ENCODE peak calls at places on chromosomes 13 and 19, in seven cellular contexts. Q, Y, X, J, L, I and H are unnamed samples.

GRCh38 chr13:38763446-38764381 is 76.8 kb downstream of the FREM2 start:
- DNase-seq in I (no peak), Q (no peak), L (no peak), X (peak), Y (peak), J (peak), H (no peak)

GRCh38 chr19:46731584-46731983 is 14.3 kb upstream of the FKRP start:
- DNase-seq in J (peak), L (no peak), Y (no peak), I (peak), X (no peak), Q (peak), H (no peak)

GRCh38 chr19:1401138-1401888 is at the start of gene GAMT:
- DNase-seq in I (no peak), X (no peak), Q (no peak), L (peak), J (no peak), Y (peak), H (peak)

GRCh38 chr19:45424191-45425058 is 708 bp upstream of the ERCC1 start:
- DNase-seq in Q (peak), X (peak), I (peak), J (peak), Y (peak), L (no peak), H (no peak)

GRCh38 chr13:42318570-42318969 is 46.6 kb downstream of the AKAP11 start:
- DNase-seq in Y (no peak), L (no peak), J (no peak), X (no peak), Q (no peak), I (no peak), H (no peak)

GRCh38 chr19:4173479-4174211 is 8.7 kb downstream of the SIRT6 start:
- DNase-seq in J (no peak), L (no peak), Y (no peak), I (no peak), X (no peak), Q (no peak), H (no peak)

GRCh38 chr19:30288957-30289735 is 83.0 kb upstream of the ZNF536 start:
- DNase-seq in Y (no peak), I (no peak), L (no peak), Q (no peak), X (no peak), J (no peak), H (no peak)

GRCh38 chr19:16261584-16262370 is 62.8 kb upstream of the KLF2 start:
- DNase-seq in L (no peak), Q (no peak), Y (no peak), I (no peak), J (no peak), X (no peak), H (no peak)

GRCh38 chr13:50581586-50582196 is 261.8 kb downstream of the DLEU7 start:
- DNase-seq in X (no peak), Q (no peak), I (no peak), J (no peak), Y (no peak), L (no peak), H (no peak)

GRCh38 chr19:42469311-42470239 is 26.8 kb upstream of the CXCL17 start:
- DNase-seq in Y (no peak), Q (no peak), X (no peak), J (peak), L (no peak), I (no peak), H (no peak)

GRCh38 chr19:45125975-45126493 is 33.1 kb downstream of the PPP1R37 start:
- DNase-seq in X (peak), L (peak), J (peak), Y (peak), Q (peak), I (peak), H (no peak)

GRCh38 chr19:12065100-12065538 is 588 bp downstream of the ZNF844 start:
- DNase-seq in X (no peak), Y (peak), Q (peak), J (no peak), L (peak), I (peak), H (no peak)

GRCh38 chr19:44712864-44713515 is 14.0 kb downstream of the CEACAM16 start:
- DNase-seq in J (peak), X (no peak), I (no peak), L (no peak), Y (no peak), Q (no peak), H (no peak)

GRCh38 chr13:74325106-74325505 is 190.9 kb upstream of the KLF12 start:
- DNase-seq in Q (no peak), X (peak), I (no peak), Y (no peak), L (no peak), J (no peak), H (no peak)

GRCh38 chr13:104625196-104625595 is 1559.0 kb upstream of the SLC10A2 start:
- DNase-seq in J (no peak), Y (no peak), L (no peak), I (no peak), X (no peak), Q (no peak), H (no peak)
- TF ChIP-seq CTCF in J (no peak), Y (no peak), L (no peak), I (no peak), X (no peak), Q (no peak), H (no peak)

DNA sequence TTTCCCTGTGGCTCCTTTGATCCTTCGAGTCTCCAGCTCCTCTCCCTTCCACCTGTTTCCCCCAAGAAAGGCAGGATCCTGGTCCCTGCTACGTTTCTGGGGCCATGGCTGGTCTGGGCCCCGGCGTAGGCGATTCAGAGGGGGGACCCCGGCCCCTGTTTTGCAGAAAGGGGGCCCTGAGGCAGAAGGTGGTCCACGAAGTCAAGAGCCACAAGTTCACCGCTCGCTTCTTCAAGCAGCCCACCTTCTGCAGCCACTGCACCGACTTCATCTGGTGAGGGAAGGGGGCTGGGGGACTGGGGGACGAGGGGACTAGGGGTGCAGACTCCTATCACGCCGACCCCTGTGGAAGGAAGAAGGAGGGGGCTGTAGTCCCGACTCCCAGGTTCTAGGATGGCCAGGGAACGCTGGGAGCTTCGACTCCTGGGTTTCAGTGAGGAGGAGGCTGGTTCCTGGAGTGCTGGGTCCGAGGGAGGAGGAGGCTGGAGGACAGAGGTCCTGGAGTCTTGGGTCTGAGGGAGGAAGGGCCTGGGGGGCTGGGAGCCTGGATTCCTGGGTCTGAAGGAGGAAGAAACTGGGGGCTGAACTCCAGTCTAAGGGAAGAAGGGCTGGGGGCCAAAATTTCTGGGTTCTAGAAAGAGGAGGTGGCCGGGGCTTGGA is 524 bp downstream of the PRKCG start:
- DNase-seq in Y (no peak), J (no peak), X (no peak), L (no peak), Q (peak), I (no peak), H (no peak)
- TF ChIP-seq CTCF in Y (no peak), J (no peak), X (no peak), L (no peak), Q (no peak), I (no peak), H (no peak)

DNA sequence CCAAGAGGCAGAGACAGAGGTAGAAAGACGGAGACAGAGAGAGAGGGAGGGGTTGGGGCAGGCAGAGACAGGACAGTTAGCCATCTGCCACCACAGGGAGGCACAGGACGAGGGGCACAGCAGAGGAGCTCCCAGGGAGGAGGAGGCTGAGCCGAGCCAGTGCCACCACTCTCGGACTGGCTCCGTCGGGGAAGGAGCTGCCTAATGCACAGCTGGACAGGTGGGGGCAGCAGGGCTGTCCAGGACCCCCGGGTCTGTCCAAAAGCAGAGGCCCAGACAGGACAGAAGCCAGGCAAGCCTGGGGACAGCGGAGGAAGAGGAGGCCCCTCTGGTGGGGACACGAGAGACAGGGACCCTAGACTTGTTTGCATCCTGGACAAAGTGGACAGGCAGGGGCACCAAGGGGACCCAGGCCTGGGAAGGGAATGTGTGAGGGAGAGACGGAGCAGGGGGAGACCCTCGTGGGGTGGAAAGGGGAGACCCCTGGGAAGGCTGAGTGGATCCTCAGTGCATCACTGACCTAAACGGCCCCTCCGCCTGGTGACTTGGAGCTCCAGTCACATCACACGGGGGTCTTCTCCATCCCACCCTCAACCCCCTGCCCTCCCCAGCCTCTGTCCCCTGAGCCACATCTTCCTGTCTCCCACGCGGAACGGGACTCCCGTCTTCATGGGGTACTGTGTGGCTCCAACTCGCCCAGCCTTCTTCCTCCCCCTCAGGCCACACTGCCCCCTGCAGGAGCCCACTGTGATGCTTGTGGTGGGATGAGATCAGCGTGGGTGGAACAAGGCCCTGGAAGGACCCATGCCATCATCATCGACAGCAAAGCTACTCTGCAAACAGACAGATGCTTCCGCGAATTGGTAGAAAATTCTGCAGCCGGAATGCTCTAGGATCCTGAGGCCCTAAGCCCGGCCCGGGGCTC is 889 bp downstream of the F10 start:
- DNase-seq in Q (no peak), X (no peak), Y (no peak), L (no peak), J (no peak), I (peak), H (no peak)
- TF ChIP-seq CTCF in Q (no peak), X (no peak), Y (no peak), L (no peak), J (no peak), I (no peak), H (peak)

DNA sequence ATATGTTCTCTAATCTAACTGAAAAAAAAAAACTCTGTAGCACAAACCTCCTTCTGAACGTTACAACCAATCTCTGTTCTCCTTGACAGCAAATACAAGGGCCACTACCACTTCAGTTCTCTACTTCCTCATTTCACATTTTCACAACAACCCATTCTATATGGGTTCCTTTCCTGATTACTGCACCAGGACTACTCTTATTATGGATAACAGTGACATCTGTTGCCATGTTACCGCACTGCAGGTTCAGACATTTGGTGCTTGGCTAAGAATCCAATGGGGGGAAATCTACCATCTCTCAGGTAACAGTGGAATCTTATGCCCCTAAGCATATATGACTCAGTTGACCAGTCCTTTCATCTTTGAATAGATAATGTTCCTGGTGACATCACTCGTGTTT is 11.6 kb upstream of the FPR3 start:
- DNase-seq in J (peak), X (peak), I (no peak), L (no peak), Q (no peak), Y (no peak), H (no peak)
- TF ChIP-seq CTCF in J (peak), X (peak), I (no peak), L (no peak), Q (no peak), Y (no peak), H (peak)

GRCh38 chr13:27620377-27621115 is at the start of gene LNX2:
- DNase-seq in I (peak), Y (peak), J (peak), X (peak), L (peak), Q (peak), H (peak)

GRCh38 chr13:27622881-27623280 is 1.2 kb downstream of the POLR1D start:
- DNase-seq in Q (no peak), J (no peak), Y (no peak), L (no peak), I (no peak), X (no peak), H (no peak)

GRCh38 chr13:27621116-27621365 is 651 bp upstream of the POLR1D start:
- DNase-seq in I (no peak), X (no peak), Y (no peak), J (no peak), Q (no peak), L (no peak), H (no peak)

GRCh38 chr13:27621366-27622101 is at the start of gene POLR1D:
- DNase-seq in I (peak), Q (peak), X (peak), Y (peak), J (peak), L (peak), H (peak)

DNA sequence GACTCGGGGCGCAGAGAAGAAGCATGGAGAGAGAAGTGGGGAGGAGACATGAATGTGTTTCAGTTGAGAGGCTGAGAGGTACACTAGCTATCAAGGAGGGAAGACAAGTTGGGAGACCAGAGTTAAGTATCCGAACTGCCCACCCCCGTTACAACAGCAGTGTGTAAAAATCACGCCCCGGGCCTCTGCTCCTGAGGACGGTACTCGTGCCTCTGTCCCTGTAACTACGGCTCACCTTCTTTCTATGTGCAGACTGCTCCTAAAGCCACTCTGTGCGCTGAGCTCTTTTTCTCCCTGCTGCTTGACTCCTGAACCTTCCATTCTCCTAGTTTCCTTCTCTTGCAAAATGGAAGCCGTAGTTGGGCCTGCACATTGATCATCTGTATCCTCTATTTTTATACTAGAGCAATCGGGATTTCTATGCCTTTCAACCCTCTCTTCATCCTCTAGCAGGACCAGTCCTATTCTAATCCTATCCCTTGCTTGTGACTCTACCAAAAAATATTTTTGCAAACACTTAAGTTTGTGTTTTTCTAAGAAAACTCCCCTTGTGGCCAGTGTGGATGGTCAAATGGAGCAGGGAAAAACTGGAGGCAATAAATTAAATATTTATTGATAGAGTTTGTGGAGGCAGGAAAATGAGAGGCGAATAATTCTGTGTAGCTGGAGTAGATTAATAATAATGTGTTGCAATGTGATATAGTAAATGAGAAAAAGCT is 569 bp downstream of the POLR1D start:
- DNase-seq in X (no peak), I (no peak), Y (no peak), Q (no peak), J (peak), L (no peak), H (no peak)
- TF ChIP-seq CTCF in X (no peak), I (no peak), Y (peak), Q (no peak), J (no peak), L (no peak), H (no peak)

GRCh38 chr13:72839831-72840426 is 58.0 kb downstream of the PIBF1 start:
- DNase-seq in Q (peak), L (no peak), X (peak), I (no peak), Y (peak), J (peak), H (no peak)
- TF ChIP-seq CTCF in Q (peak), L (peak), X (peak), I (peak), Y (peak), J (peak), H (peak)